ENCODE peak calls at places on chromosomes 11 and 22, in ten cellular contexts. One of them, this sample, is unnamed.

GRCh38 chr11:64296236-64296635 is 3.9 kb upstream of the CATSPERZ start:
- DNase-seq in transverse colon: no peak
- DNase-seq in fibroblast of villous mesenchyme: no peak
- DNase-seq in ovary: no peak
- DNase-seq in choroid plexus epithelial cell: no peak
- DNase-seq in keratinocyte: no peak
- DNase-seq in mucosa of descending colon: no peak
- DNase-seq in dorsolateral prefrontal cortex: no peak
- DNase-seq in cardiac muscle cell: no peak
- DNase-seq in fibroblast of the aortic adventitia: no peak
- DNase-seq in this sample: peak; percentile 70

GRCh38 chr22:22706253-22706940 is 62.0 kb downstream of the GGTLC2 start:
- DNase-seq in transverse colon: no peak
- DNase-seq in fibroblast of villous mesenchyme: no peak
- DNase-seq in ovary: no peak
- DNase-seq in choroid plexus epithelial cell: no peak
- DNase-seq in keratinocyte: no peak
- DNase-seq in mucosa of descending colon: no peak
- DNase-seq in dorsolateral prefrontal cortex: no peak
- DNase-seq in cardiac muscle cell: no peak
- DNase-seq in fibroblast of the aortic adventitia: no peak
- DNase-seq in this sample: no peak

GRCh38 chr11:9651481-9651880 is 12.4 kb upstream of the SWAP70 start:
- DNase-seq in transverse colon: no peak
- DNase-seq in fibroblast of villous mesenchyme: no peak
- DNase-seq in ovary: no peak
- DNase-seq in choroid plexus epithelial cell: no peak
- DNase-seq in keratinocyte: no peak
- DNase-seq in mucosa of descending colon: no peak
- DNase-seq in dorsolateral prefrontal cortex: no peak
- DNase-seq in cardiac muscle cell: no peak
- DNase-seq in fibroblast of the aortic adventitia: no peak
- DNase-seq in this sample: no peak

GRCh38 chr11:119882316-119882715 is 153.3 kb upstream of the NECTIN1 start:
- DNase-seq in transverse colon: no peak
- DNase-seq in fibroblast of villous mesenchyme: no peak
- DNase-seq in ovary: no peak
- DNase-seq in choroid plexus epithelial cell: no peak
- DNase-seq in keratinocyte: no peak
- DNase-seq in mucosa of descending colon: no peak
- DNase-seq in dorsolateral prefrontal cortex: no peak
- DNase-seq in cardiac muscle cell: no peak
- DNase-seq in fibroblast of the aortic adventitia: no peak
- DNase-seq in this sample: no peak

GRCh38 chr11:75642402-75643113 is 26.3 kb downstream of the MAP6 start:
- DNase-seq in transverse colon: no peak
- DNase-seq in fibroblast of villous mesenchyme: no peak
- DNase-seq in ovary: no peak
- DNase-seq in choroid plexus epithelial cell: no peak
- DNase-seq in keratinocyte: no peak
- DNase-seq in mucosa of descending colon: no peak
- DNase-seq in dorsolateral prefrontal cortex: no peak
- DNase-seq in cardiac muscle cell: no peak
- DNase-seq in fibroblast of the aortic adventitia: no peak
- DNase-seq in this sample: no peak

GRCh38 chr11:96338910-96339703 is 3.9 kb downstream of the MAML2 start:
- DNase-seq in transverse colon: peak; percentile 56
- DNase-seq in fibroblast of villous mesenchyme: peak; percentile 67
- DNase-seq in ovary: peak; percentile 52
- DNase-seq in choroid plexus epithelial cell: peak; percentile 73
- DNase-seq in keratinocyte: no peak
- DNase-seq in mucosa of descending colon: peak; percentile 57
- DNase-seq in dorsolateral prefrontal cortex: peak; percentile 79
- DNase-seq in cardiac muscle cell: peak; percentile 80
- DNase-seq in fibroblast of the aortic adventitia: peak; percentile 87
- DNase-seq in this sample: peak; percentile 43

GRCh38 chr22:48477031-48477721 is 1350.5 kb downstream of the BRD1 start:
- DNase-seq in transverse colon: no peak
- DNase-seq in fibroblast of villous mesenchyme: no peak
- DNase-seq in ovary: peak; percentile 46
- DNase-seq in choroid plexus epithelial cell: no peak
- DNase-seq in keratinocyte: no peak
- DNase-seq in mucosa of descending colon: no peak
- DNase-seq in dorsolateral prefrontal cortex: no peak
- DNase-seq in cardiac muscle cell: no peak
- DNase-seq in fibroblast of the aortic adventitia: no peak
- DNase-seq in this sample: no peak

GRCh38 chr22:44340271-44341239 is 27.8 kb upstream of the SHISAL1 start:
- DNase-seq in transverse colon: no peak
- DNase-seq in fibroblast of villous mesenchyme: no peak
- DNase-seq in ovary: no peak
- DNase-seq in choroid plexus epithelial cell: no peak
- DNase-seq in keratinocyte: no peak
- DNase-seq in mucosa of descending colon: no peak
- DNase-seq in dorsolateral prefrontal cortex: no peak
- DNase-seq in cardiac muscle cell: no peak
- DNase-seq in fibroblast of the aortic adventitia: no peak
- DNase-seq in this sample: no peak

GRCh38 chr11:7286178-7286577 is 34.5 kb downstream of the SYT9 start:
- DNase-seq in transverse colon: no peak
- DNase-seq in fibroblast of villous mesenchyme: no peak
- DNase-seq in ovary: no peak
- DNase-seq in choroid plexus epithelial cell: no peak
- DNase-seq in keratinocyte: no peak
- DNase-seq in mucosa of descending colon: no peak
- DNase-seq in dorsolateral prefrontal cortex: no peak
- DNase-seq in cardiac muscle cell: no peak
- DNase-seq in fibroblast of the aortic adventitia: no peak
- DNase-seq in this sample: no peak

GRCh38 chr11:72113170-72113808 is 794 bp upstream of the ANAPC15 start:
- DNase-seq in transverse colon: no peak
- DNase-seq in fibroblast of villous mesenchyme: peak; percentile 7
- DNase-seq in ovary: peak; percentile 27
- DNase-seq in choroid plexus epithelial cell: no peak
- DNase-seq in keratinocyte: peak; percentile 90
- DNase-seq in mucosa of descending colon: no peak
- DNase-seq in dorsolateral prefrontal cortex: no peak
- DNase-seq in cardiac muscle cell: no peak
- DNase-seq in fibroblast of the aortic adventitia: peak; percentile 37
- DNase-seq in this sample: peak; percentile 60
- H3K4me3 ChIP-seq in transverse colon: no peak overlapping the region
- H3K4me3 ChIP-seq in fibroblast of villous mesenchyme: no peak overlapping the region
- H3K4me3 ChIP-seq in ovary: peak overlapping the region; percentile 75
- H3K4me3 ChIP-seq in choroid plexus epithelial cell: no peak overlapping the region
- H3K4me3 ChIP-seq in keratinocyte: peak overlapping the region; percentile 91
- H3K4me3 ChIP-seq in mucosa of descending colon: no peak overlapping the region
- H3K4me3 ChIP-seq in dorsolateral prefrontal cortex: peak overlapping the region; percentile 82
- H3K4me3 ChIP-seq in cardiac muscle cell: peak overlapping the region; percentile 44
- H3K4me3 ChIP-seq in fibroblast of the aortic adventitia: peak overlapping the region; percentile 63
- H3K4me3 ChIP-seq in this sample: peak overlapping the region; percentile 87

DNA sequence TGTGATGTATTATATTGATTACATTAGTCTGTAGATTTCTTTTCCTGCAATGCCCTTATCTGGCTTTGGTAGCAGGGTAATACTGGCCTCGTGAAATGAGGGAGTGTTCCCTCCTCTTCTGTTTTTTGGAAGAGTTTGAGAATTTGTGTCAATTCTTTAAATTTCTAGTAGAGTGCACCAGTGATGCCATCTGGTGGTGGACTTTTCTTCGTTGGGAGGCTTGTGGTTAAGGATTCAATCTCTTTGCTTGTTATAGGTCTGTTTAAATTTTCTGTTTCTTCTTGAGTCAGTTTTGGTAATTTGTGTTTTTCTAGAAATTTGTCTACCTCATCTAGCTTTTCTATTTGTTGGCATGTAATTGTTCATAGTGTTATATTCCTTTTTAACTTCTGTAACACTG is 18.9 kb downstream of the SHANK3 start:
- DNase-seq in transverse colon: peak; percentile 23
- DNase-seq in fibroblast of villous mesenchyme: peak; percentile 56
- DNase-seq in ovary: no peak
- DNase-seq in choroid plexus epithelial cell: peak; percentile 66
- DNase-seq in keratinocyte: no peak
- DNase-seq in mucosa of descending colon: no peak
- DNase-seq in dorsolateral prefrontal cortex: peak; percentile 30
- DNase-seq in cardiac muscle cell: peak; percentile 62
- DNase-seq in fibroblast of the aortic adventitia: peak; percentile 61
- DNase-seq in this sample: peak; percentile 29
- TF ChIP-seq CTCF in transverse colon: peak; percentile 48
- TF ChIP-seq CTCF in fibroblast of villous mesenchyme: peak; percentile 62
- TF ChIP-seq CTCF in ovary: no peak
- TF ChIP-seq CTCF in choroid plexus epithelial cell: peak; percentile 69
- TF ChIP-seq CTCF in keratinocyte: no peak
- TF ChIP-seq CTCF in mucosa of descending colon: no peak
- TF ChIP-seq CTCF in dorsolateral prefrontal cortex: peak; percentile 37
- TF ChIP-seq CTCF in cardiac muscle cell: peak; percentile 64
- TF ChIP-seq CTCF in fibroblast of the aortic adventitia: peak; percentile 46
- TF ChIP-seq CTCF in this sample: peak; percentile 63

GRCh38 chr22:46062971-46063631 is 86.1 kb upstream of the WNT7B start:
- DNase-seq in transverse colon: peak; percentile 7
- DNase-seq in fibroblast of villous mesenchyme: no peak
- DNase-seq in ovary: no peak
- DNase-seq in choroid plexus epithelial cell: no peak
- DNase-seq in keratinocyte: no peak
- DNase-seq in mucosa of descending colon: peak; percentile 32
- DNase-seq in dorsolateral prefrontal cortex: peak; percentile 41
- DNase-seq in cardiac muscle cell: no peak
- DNase-seq in fibroblast of the aortic adventitia: no peak
- DNase-seq in this sample: no peak

GRCh38 chr22:46063861-46064235 is 86.5 kb upstream of the PPARA start:
- DNase-seq in transverse colon: peak; percentile 21
- DNase-seq in fibroblast of villous mesenchyme: peak; percentile 45
- DNase-seq in ovary: no peak
- DNase-seq in choroid plexus epithelial cell: no peak
- DNase-seq in keratinocyte: no peak
- DNase-seq in mucosa of descending colon: peak; percentile 24
- DNase-seq in dorsolateral prefrontal cortex: peak; percentile 30
- DNase-seq in cardiac muscle cell: no peak
- DNase-seq in fibroblast of the aortic adventitia: no peak
- DNase-seq in this sample: no peak

GRCh38 chr22:46064966-46065666 is 85.2 kb upstream of the PPARA start:
- DNase-seq in transverse colon: peak; percentile 12
- DNase-seq in fibroblast of villous mesenchyme: peak; percentile 56
- DNase-seq in ovary: peak; percentile 1
- DNase-seq in choroid plexus epithelial cell: no peak
- DNase-seq in keratinocyte: no peak
- DNase-seq in mucosa of descending colon: peak; percentile 26
- DNase-seq in dorsolateral prefrontal cortex: peak; percentile 44
- DNase-seq in cardiac muscle cell: no peak
- DNase-seq in fibroblast of the aortic adventitia: peak; percentile 71
- DNase-seq in this sample: peak; percentile 43

GRCh38 chr22:46065733-46066454 is 84.4 kb upstream of the PPARA start:
- DNase-seq in transverse colon: no peak
- DNase-seq in fibroblast of villous mesenchyme: peak; percentile 44
- DNase-seq in ovary: no peak
- DNase-seq in choroid plexus epithelial cell: no peak
- DNase-seq in keratinocyte: no peak
- DNase-seq in mucosa of descending colon: no peak
- DNase-seq in dorsolateral prefrontal cortex: no peak
- DNase-seq in cardiac muscle cell: no peak
- DNase-seq in fibroblast of the aortic adventitia: peak; percentile 59
- DNase-seq in this sample: peak; percentile 9

GRCh38 chr22:46064236-46064965 is 85.9 kb upstream of the PPARA start:
- DNase-seq in transverse colon: peak; percentile 6
- DNase-seq in fibroblast of villous mesenchyme: peak; percentile 27
- DNase-seq in ovary: no peak
- DNase-seq in choroid plexus epithelial cell: no peak
- DNase-seq in keratinocyte: no peak
- DNase-seq in mucosa of descending colon: peak; percentile 39
- DNase-seq in dorsolateral prefrontal cortex: peak; percentile 56
- DNase-seq in cardiac muscle cell: no peak
- DNase-seq in fibroblast of the aortic adventitia: peak; percentile 61
- DNase-seq in this sample: no peak
- H3K4me3 ChIP-seq in transverse colon: no peak overlapping the region
- H3K4me3 ChIP-seq in fibroblast of villous mesenchyme: no peak overlapping the region
- H3K4me3 ChIP-seq in ovary: peak overlapping the region; percentile 27
- H3K4me3 ChIP-seq in choroid plexus epithelial cell: no peak overlapping the region
- H3K4me3 ChIP-seq in keratinocyte: peak overlapping the region; percentile 67
- H3K4me3 ChIP-seq in mucosa of descending colon: no peak overlapping the region
- H3K4me3 ChIP-seq in dorsolateral prefrontal cortex: peak overlapping the region; percentile 40
- H3K4me3 ChIP-seq in cardiac muscle cell: no peak overlapping the region
- H3K4me3 ChIP-seq in fibroblast of the aortic adventitia: peak overlapping the region; percentile 52
- H3K4me3 ChIP-seq in this sample: peak overlapping the region; percentile 74

GRCh38 chr11:109641549-109641948 is 219.6 kb downstream of the C11orf87 start:
- DNase-seq in transverse colon: no peak
- DNase-seq in fibroblast of villous mesenchyme: peak; percentile 16
- DNase-seq in ovary: no peak
- DNase-seq in choroid plexus epithelial cell: peak; percentile 59
- DNase-seq in keratinocyte: no peak
- DNase-seq in mucosa of descending colon: no peak
- DNase-seq in dorsolateral prefrontal cortex: no peak
- DNase-seq in cardiac muscle cell: peak; percentile 62
- DNase-seq in fibroblast of the aortic adventitia: peak; percentile 46
- DNase-seq in this sample: peak; percentile 47
- TF ChIP-seq CTCF in transverse colon: no peak
- TF ChIP-seq CTCF in fibroblast of villous mesenchyme: peak; percentile 9
- TF ChIP-seq CTCF in ovary: no peak
- TF ChIP-seq CTCF in choroid plexus epithelial cell: peak; percentile 49
- TF ChIP-seq CTCF in keratinocyte: peak; percentile 80
- TF ChIP-seq CTCF in mucosa of descending colon: no peak
- TF ChIP-seq CTCF in dorsolateral prefrontal cortex: no peak
- TF ChIP-seq CTCF in cardiac muscle cell: peak; percentile 32
- TF ChIP-seq CTCF in fibroblast of the aortic adventitia: peak; percentile 39
- TF ChIP-seq CTCF in this sample: peak; percentile 46